ENCODE peak calls at places on chromosomes 2 and 18, in four cellular contexts. One of them, this sample, is unnamed.

GRCh38 chr2:25481381-25482310 is 139.9 kb upstream of the DNMT3A start:
- DNase-seq in Karpas-422: peak; percentile 1
- DNase-seq in K562: no peak
- DNase-seq in neural progenitor cell: no peak
- DNase-seq in this sample: no peak

GRCh38 chr2:190996338-190996946 is 17.5 kb downstream of the STAT1 start:
- DNase-seq in Karpas-422: peak; percentile 74
- DNase-seq in K562: peak; percentile 42
- DNase-seq in neural progenitor cell: peak; percentile 76
- DNase-seq in this sample: no peak

GRCh38 chr18:60549338-60549960 is 176.9 kb upstream of the MC4R start:
- DNase-seq in Karpas-422: peak; percentile 89
- DNase-seq in K562: peak; percentile 6
- DNase-seq in neural progenitor cell: peak; percentile 87
- DNase-seq in this sample: peak; percentile 53

GRCh38 chr2:86000131-86000937 is 105.4 kb downstream of the POLR1A start:
- DNase-seq in Karpas-422: no peak
- DNase-seq in K562: no peak
- DNase-seq in neural progenitor cell: no peak
- DNase-seq in this sample: no peak

GRCh38 chr2:10668402-10669012 is 21.3 kb downstream of the NOL10 start:
- DNase-seq in Karpas-422: peak; percentile 89
- DNase-seq in K562: peak; percentile 28
- DNase-seq in neural progenitor cell: peak; percentile 73
- DNase-seq in this sample: peak; percentile 56

GRCh38 chr2:238295144-238296112 is 7.0 kb upstream of the PER2 start:
- DNase-seq in Karpas-422: peak; percentile 58
- DNase-seq in K562: no peak
- DNase-seq in neural progenitor cell: no peak
- DNase-seq in this sample: no peak

GRCh38 chr2:205198130-205198505 is 484.2 kb upstream of the NRP2 start:
- DNase-seq in Karpas-422: no peak
- DNase-seq in K562: no peak
- DNase-seq in neural progenitor cell: no peak
- DNase-seq in this sample: peak; percentile 13

GRCh38 chr2:86441789-86442641 is 844 bp downstream of the KDM3A start:
- DNase-seq in Karpas-422: peak; percentile 88
- DNase-seq in K562: peak; percentile 74
- DNase-seq in neural progenitor cell: peak; percentile 48
- DNase-seq in this sample: no peak

GRCh38 chr18:49001587-49001986 is 50.8 kb upstream of the SMAD7 start:
- DNase-seq in Karpas-422: no peak
- DNase-seq in K562: no peak
- DNase-seq in neural progenitor cell: no peak
- DNase-seq in this sample: no peak

GRCh38 chr2:149313512-149313972 is 16.8 kb upstream of the LYPD6 start:
- DNase-seq in Karpas-422: peak; percentile 70
- DNase-seq in K562: peak; percentile 76
- DNase-seq in neural progenitor cell: peak; percentile 71
- DNase-seq in this sample: peak; percentile 19

GRCh38 chr2:234754126-234754525 is 197.7 kb upstream of the SH3BP4 start:
- DNase-seq in Karpas-422: no peak
- DNase-seq in K562: no peak
- DNase-seq in neural progenitor cell: no peak
- DNase-seq in this sample: no peak

GRCh38 chr2:16012626-16013501 is 72.5 kb downstream of the MYCN start:
- DNase-seq in Karpas-422: no peak
- DNase-seq in K562: no peak
- DNase-seq in neural progenitor cell: peak; percentile 65
- DNase-seq in this sample: no peak

GRCh38 chr2:219658447-219658846 is 31.0 kb downstream of the SLC4A3 start:
- DNase-seq in Karpas-422: no peak
- DNase-seq in K562: no peak
- DNase-seq in neural progenitor cell: no peak
- DNase-seq in this sample: no peak

GRCh38 chr18:3130344-3130743 is 89.4 kb downstream of the MYOM1 start:
- DNase-seq in Karpas-422: no peak
- DNase-seq in K562: no peak
- DNase-seq in neural progenitor cell: no peak
- DNase-seq in this sample: no peak

GRCh38 chr2:9781252-9781651 is 62.0 kb upstream of the TAF1B start:
- DNase-seq in Karpas-422: no peak
- DNase-seq in K562: no peak
- DNase-seq in neural progenitor cell: no peak
- DNase-seq in this sample: peak; percentile 92

GRCh38 chr2:187976667-187977333 is 314.9 kb upstream of the GULP1 start:
- DNase-seq in Karpas-422: no peak
- DNase-seq in K562: no peak
- DNase-seq in neural progenitor cell: peak; percentile 46
- DNase-seq in this sample: no peak

GRCh38 chr2:178197791-178198190 is 3.5 kb downstream of the OSBPL6 start:
- DNase-seq in Karpas-422: no peak
- DNase-seq in K562: no peak
- DNase-seq in neural progenitor cell: no peak
- DNase-seq in this sample: no peak

GRCh38 chr2:215432759-215433594 is 2.9 kb downstream of the FN1 start:
- DNase-seq in Karpas-422: no peak
- DNase-seq in K562: no peak
- DNase-seq in neural progenitor cell: no peak
- DNase-seq in this sample: no peak

GRCh38 chr2:29526587-29527586 is 394.5 kb downstream of the ALK start:
- DNase-seq in Karpas-422: no peak
- DNase-seq in K562: no peak
- DNase-seq in neural progenitor cell: no peak
- DNase-seq in this sample: no peak

GRCh38 chr18:68040198-68040597 is 523.7 kb upstream of the DSEL start:
- DNase-seq in Karpas-422: no peak
- DNase-seq in K562: no peak
- DNase-seq in neural progenitor cell: no peak
- DNase-seq in this sample: no peak

GRCh38 chr2:138630164-138630563 is 128.6 kb downstream of the SPOPL start:
- DNase-seq in Karpas-422: no peak
- DNase-seq in K562: no peak
- DNase-seq in neural progenitor cell: peak; percentile 25
- DNase-seq in this sample: peak; percentile 45

GRCh38 chr2:28951910-28952805 is 28.9 kb upstream of the TOGARAM2 start:
- DNase-seq in Karpas-422: no peak
- DNase-seq in K562: no peak
- DNase-seq in neural progenitor cell: peak; percentile 50
- DNase-seq in this sample: no peak

GRCh38 chr2:112642961-112643360 is 2.8 kb upstream of the SLC20A1 start:
- DNase-seq in Karpas-422: no peak
- DNase-seq in K562: no peak
- DNase-seq in neural progenitor cell: no peak
- DNase-seq in this sample: no peak

GRCh38 chr2:10256525-10257031 is 46.1 kb upstream of the HPCAL1 start:
- DNase-seq in Karpas-422: no peak
- DNase-seq in K562: no peak
- DNase-seq in neural progenitor cell: no peak
- DNase-seq in this sample: no peak

GRCh38 chr2:136437461-136437860 is 319.5 kb upstream of the CXCR4 start:
- DNase-seq in Karpas-422: no peak
- DNase-seq in K562: no peak
- DNase-seq in neural progenitor cell: no peak
- DNase-seq in this sample: no peak

GRCh38 chr2:224870341-224870740 is 154.2 kb upstream of the CCDC195 start:
- DNase-seq in Karpas-422: no peak
- DNase-seq in K562: no peak
- DNase-seq in neural progenitor cell: no peak
- DNase-seq in this sample: no peak

GRCh38 chr2:42238644-42239288 is 69.6 kb downstream of the EML4 start:
- DNase-seq in Karpas-422: peak; percentile 79
- DNase-seq in K562: no peak
- DNase-seq in neural progenitor cell: peak; percentile 50
- DNase-seq in this sample: no peak

GRCh38 chr2:132252191-132252893 is 90.6 kb upstream of the ANKRD30BL start:
- DNase-seq in Karpas-422: peak; percentile 9
- DNase-seq in K562: no peak
- DNase-seq in neural progenitor cell: no peak
- DNase-seq in this sample: no peak

GRCh38 chr2:43623052-43623451 is 14.0 kb upstream of the PLEKHH2 start:
- DNase-seq in Karpas-422: no peak
- DNase-seq in K562: no peak
- DNase-seq in neural progenitor cell: no peak
- DNase-seq in this sample: no peak

GRCh38 chr18:79723036-79723435 is 43.4 kb downstream of the CTDP1 start:
- DNase-seq in Karpas-422: no peak
- DNase-seq in K562: no peak
- DNase-seq in neural progenitor cell: no peak
- DNase-seq in this sample: no peak

GRCh38 chr2:210399440-210400041 is 77.0 kb downstream of the LANCL1 start:
- DNase-seq in Karpas-422: peak; percentile 76
- DNase-seq in K562: no peak
- DNase-seq in neural progenitor cell: no peak
- DNase-seq in this sample: no peak

GRCh38 chr2:170817247-170817998 is 736 bp downstream of the GAD1 start:
- DNase-seq in Karpas-422: no peak
- DNase-seq in K562: no peak
- DNase-seq in neural progenitor cell: peak; percentile 56
- DNase-seq in this sample: no peak

GRCh38 chr2:11133238-11133935 is 21.9 kb upstream of the SLC66A3 start:
- DNase-seq in Karpas-422: no peak
- DNase-seq in K562: no peak
- DNase-seq in neural progenitor cell: peak; percentile 76
- DNase-seq in this sample: no peak

GRCh38 chr2:137659616-137660015 is 304.7 kb upstream of the HNMT start:
- DNase-seq in Karpas-422: peak; percentile 47
- DNase-seq in K562: no peak
- DNase-seq in neural progenitor cell: no peak
- DNase-seq in this sample: peak; percentile 0

GRCh38 chr2:47201224-47201623 is 46.1 kb upstream of the STPG4 start:
- DNase-seq in Karpas-422: no peak
- DNase-seq in K562: no peak
- DNase-seq in neural progenitor cell: no peak
- DNase-seq in this sample: no peak

GRCh38 chr2:24245986-24246779 is 71.3 kb downstream of the FAM228A start:
- DNase-seq in Karpas-422: no peak
- DNase-seq in K562: no peak
- DNase-seq in neural progenitor cell: no peak
- DNase-seq in this sample: no peak

GRCh38 chr18:40685241-40685640 is 1269.8 kb upstream of the PIK3C3 start:
- DNase-seq in Karpas-422: no peak
- DNase-seq in K562: no peak
- DNase-seq in neural progenitor cell: no peak
- DNase-seq in this sample: no peak

GRCh38 chr2:7984693-7985353 is 697.0 kb upstream of the ID2 start:
- DNase-seq in Karpas-422: no peak
- DNase-seq in K562: no peak
- DNase-seq in neural progenitor cell: no peak
- DNase-seq in this sample: no peak

GRCh38 chr2:191748528-191749180 is 70.7 kb downstream of the NABP1 start:
- DNase-seq in Karpas-422: no peak
- DNase-seq in K562: no peak
- DNase-seq in neural progenitor cell: no peak
- DNase-seq in this sample: no peak

GRCh38 chr2:224982910-224983688 is 59.2 kb downstream of the DOCK10 start:
- DNase-seq in Karpas-422: no peak
- DNase-seq in K562: no peak
- DNase-seq in neural progenitor cell: no peak
- DNase-seq in this sample: no peak

GRCh38 chr2:96526615-96527014 is 9.9 kb upstream of the ARID5A start:
- DNase-seq in Karpas-422: no peak
- DNase-seq in K562: no peak
- DNase-seq in neural progenitor cell: no peak
- DNase-seq in this sample: no peak
- H3K27ac ChIP-seq in Karpas-422: no peak overlapping the region
- H3K27ac ChIP-seq in K562: no peak overlapping the region
- H3K27ac ChIP-seq in neural progenitor cell: no peak overlapping the region
- H3K27ac ChIP-seq in this sample: no peak overlapping the region

DNA sequence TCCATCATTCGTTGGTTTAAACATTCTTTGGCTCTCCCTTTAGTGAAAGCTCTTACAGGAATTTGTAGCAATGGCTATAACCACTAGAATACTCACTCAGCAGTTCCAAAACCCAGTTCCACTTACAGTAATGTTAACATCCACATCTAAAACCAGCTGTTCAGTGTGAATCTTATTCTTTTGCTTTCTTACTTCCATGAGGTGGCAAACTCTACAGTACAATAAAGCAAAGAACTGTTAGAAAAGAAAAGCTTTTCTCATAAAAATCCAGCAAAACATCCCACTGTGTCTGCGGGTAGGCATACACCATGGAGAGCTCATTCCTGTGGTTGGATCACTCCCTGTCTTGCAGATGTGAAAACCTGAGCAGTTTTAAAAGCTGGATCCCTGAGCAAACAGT is 147.1 kb downstream of the ARHGAP28 start:
- DNase-seq in Karpas-422: no peak
- DNase-seq in K562: no peak
- DNase-seq in neural progenitor cell: no peak
- DNase-seq in this sample: no peak
- H2AFZ ChIP-seq in Karpas-422: no peak overlapping the region
- H2AFZ ChIP-seq in K562: no peak overlapping the region
- H2AFZ ChIP-seq in neural progenitor cell: no peak overlapping the region
- H2AFZ ChIP-seq in this sample: no peak overlapping the region

GRCh38 chr18:24271381-24272331 is 126.0 kb downstream of the OSBPL1A start:
- DNase-seq in Karpas-422: no peak
- DNase-seq in K562: no peak
- DNase-seq in neural progenitor cell: peak; percentile 95
- DNase-seq in this sample: no peak

GRCh38 chr18:24270358-24270936 is 127.2 kb downstream of the OSBPL1A start:
- DNase-seq in Karpas-422: no peak
- DNase-seq in K562: no peak
- DNase-seq in neural progenitor cell: no peak
- DNase-seq in this sample: no peak

GRCh38 chr18:24273596-24273995 is 124.0 kb downstream of the OSBPL1A start:
- DNase-seq in Karpas-422: no peak
- DNase-seq in K562: no peak
- DNase-seq in neural progenitor cell: no peak
- DNase-seq in this sample: no peak

GRCh38 chr18:24268784-24269550 is 128.7 kb downstream of the OSBPL1A start:
- DNase-seq in Karpas-422: no peak
- DNase-seq in K562: no peak
- DNase-seq in neural progenitor cell: peak; percentile 25
- DNase-seq in this sample: no peak

GRCh38 chr18:24270937-24271380 is 126.7 kb downstream of the OSBPL1A start:
- DNase-seq in Karpas-422: no peak
- DNase-seq in K562: no peak
- DNase-seq in neural progenitor cell: peak; percentile 46
- DNase-seq in this sample: no peak
- H3K27ac ChIP-seq in Karpas-422: no peak overlapping the region
- H3K27ac ChIP-seq in K562: no peak overlapping the region
- H3K27ac ChIP-seq in neural progenitor cell: no peak overlapping the region
- H3K27ac ChIP-seq in this sample: peak overlapping the region; percentile 69

GRCh38 chr2:20153131-20153851 is 71.6 kb downstream of the SDC1 start:
- DNase-seq in Karpas-422: no peak
- DNase-seq in K562: no peak
- DNase-seq in neural progenitor cell: no peak
- DNase-seq in this sample: no peak

GRCh38 chr2:20149703-20150030 is 75.3 kb downstream of the SDC1 start:
- DNase-seq in Karpas-422: no peak
- DNase-seq in K562: no peak
- DNase-seq in neural progenitor cell: no peak
- DNase-seq in this sample: no peak

GRCh38 chr2:20150110-20150706 is 74.7 kb downstream of the SDC1 start:
- DNase-seq in Karpas-422: no peak
- DNase-seq in K562: no peak
- DNase-seq in neural progenitor cell: no peak
- DNase-seq in this sample: no peak

GRCh38 chr2:20148841-20149702 is 75.9 kb downstream of the SDC1 start:
- DNase-seq in Karpas-422: peak; percentile 78
- DNase-seq in K562: no peak
- DNase-seq in neural progenitor cell: peak; percentile 66
- DNase-seq in this sample: no peak

GRCh38 chr2:20151116-20151571 is 73.8 kb downstream of the SDC1 start:
- DNase-seq in Karpas-422: peak; percentile 83
- DNase-seq in K562: peak; percentile 29
- DNase-seq in neural progenitor cell: no peak
- DNase-seq in this sample: no peak
- H2AFZ ChIP-seq in Karpas-422: no peak overlapping the region
- H2AFZ ChIP-seq in K562: no peak overlapping the region
- H2AFZ ChIP-seq in neural progenitor cell: no peak overlapping the region
- H2AFZ ChIP-seq in this sample: no peak overlapping the region

This sample was measured in keratinocyte.